ENCODE peak calls at places on chromosomes 11 and 22, in nine cellular contexts. One of them, this sample, is unnamed.

GRCh38 chr11:71120346-71120963 is 131.9 kb downstream of the SHANK2 start:
- DNase-seq in PC-3: peak; percentile 67
- DNase-seq in GM23248: no peak
- DNase-seq in MM.1S: no peak
- DNase-seq in fibroblast of lung: peak; percentile 6
- DNase-seq in neural progenitor cell: peak; percentile 84
- DNase-seq in GM12878: no peak
- DNase-seq in GM23338: peak; percentile 94
- DNase-seq in hepatocyte: peak; percentile 67
- DNase-seq in this sample: peak; percentile 48

GRCh38 chr22:50174382-50175190 is 4.1 kb downstream of the PANX2 start:
- DNase-seq in fibroblast of lung: no peak
- DNase-seq in GM23248: no peak
- DNase-seq in GM23338: no peak
- DNase-seq in hepatocyte: no peak
- DNase-seq in MM.1S: no peak
- DNase-seq in neural progenitor cell: no peak
- DNase-seq in GM12878: no peak
- DNase-seq in PC-3: no peak
- DNase-seq in this sample: no peak

GRCh38 chr11:32353884-32354283 is 81.5 kb downstream of the WT1 start:
- DNase-seq in GM23338: no peak
- DNase-seq in MM.1S: no peak
- DNase-seq in neural progenitor cell: no peak
- DNase-seq in GM12878: no peak
- DNase-seq in hepatocyte: no peak
- DNase-seq in GM23248: no peak
- DNase-seq in PC-3: no peak
- DNase-seq in fibroblast of lung: no peak
- DNase-seq in this sample: no peak

GRCh38 chr11:93225642-93226041 is 27.9 kb upstream of the SLC36A4 start:
- DNase-seq in neural progenitor cell: no peak
- DNase-seq in hepatocyte: no peak
- DNase-seq in GM23248: peak; percentile 50
- DNase-seq in MM.1S: no peak
- DNase-seq in GM23338: peak; percentile 8
- DNase-seq in fibroblast of lung: peak; percentile 58
- DNase-seq in GM12878: no peak
- DNase-seq in PC-3: peak; percentile 54
- DNase-seq in this sample: no peak

GRCh38 chr22:30027169-30027568 is 53.1 kb upstream of the HORMAD2 start:
- DNase-seq in GM12878: no peak
- DNase-seq in PC-3: peak; percentile 62
- DNase-seq in MM.1S: no peak
- DNase-seq in fibroblast of lung: no peak
- DNase-seq in neural progenitor cell: no peak
- DNase-seq in GM23338: no peak
- DNase-seq in hepatocyte: peak; percentile 25
- DNase-seq in GM23248: no peak
- DNase-seq in this sample: peak; percentile 52

GRCh38 chr11:76083563-76084451 is 122.5 kb downstream of the WNT11 start:
- DNase-seq in PC-3: peak; percentile 67
- DNase-seq in GM12878: no peak
- DNase-seq in neural progenitor cell: no peak
- DNase-seq in fibroblast of lung: peak; percentile 37
- DNase-seq in MM.1S: no peak
- DNase-seq in hepatocyte: peak; percentile 7
- DNase-seq in GM23248: peak; percentile 36
- DNase-seq in GM23338: no peak
- DNase-seq in this sample: no peak

GRCh38 chr11:8263769-8264410 is at the start of gene LMO1:
- DNase-seq in GM23248: peak; percentile 83
- DNase-seq in hepatocyte: peak; percentile 91
- DNase-seq in neural progenitor cell: peak; percentile 94
- DNase-seq in PC-3: peak; percentile 80
- DNase-seq in fibroblast of lung: peak; percentile 76
- DNase-seq in GM12878: no peak
- DNase-seq in GM23338: peak; percentile 91
- DNase-seq in MM.1S: peak; percentile 68
- DNase-seq in this sample: peak; percentile 49

GRCh38 chr11:58524232-58525036 is 16.5 kb upstream of the OR5B21 start:
- DNase-seq in GM23338: peak; percentile 92
- DNase-seq in hepatocyte: peak; percentile 89
- DNase-seq in fibroblast of lung: peak; percentile 87
- DNase-seq in GM12878: peak; percentile 39
- DNase-seq in MM.1S: peak; percentile 53
- DNase-seq in neural progenitor cell: peak; percentile 85
- DNase-seq in GM23248: peak; percentile 88
- DNase-seq in PC-3: peak; percentile 92
- DNase-seq in this sample: peak; percentile 63

GRCh38 chr11:14764899-14765527 is 121.4 kb downstream of the PDE3B start:
- DNase-seq in MM.1S: peak; percentile 94
- DNase-seq in PC-3: peak; percentile 51
- DNase-seq in neural progenitor cell: no peak
- DNase-seq in fibroblast of lung: peak; percentile 28
- DNase-seq in hepatocyte: no peak
- DNase-seq in GM23248: peak; percentile 9
- DNase-seq in GM23338: no peak
- DNase-seq in GM12878: peak; percentile 65
- DNase-seq in this sample: peak; percentile 78

GRCh38 chr11:61966673-61967176 is 709 bp downstream of the FTH1 start:
- DNase-seq in GM12878: no peak
- DNase-seq in MM.1S: peak; percentile 23
- DNase-seq in GM23338: peak; percentile 30
- DNase-seq in PC-3: peak; percentile 49
- DNase-seq in neural progenitor cell: peak; percentile 72
- DNase-seq in fibroblast of lung: no peak
- DNase-seq in GM23248: peak; percentile 72
- DNase-seq in hepatocyte: no peak
- DNase-seq in this sample: peak; percentile 66

GRCh38 chr22:50531546-50532352 is 1.9 kb upstream of the TYMP start:
- DNase-seq in fibroblast of lung: peak; percentile 58
- DNase-seq in GM23248: peak; percentile 88
- DNase-seq in neural progenitor cell: peak; percentile 76
- DNase-seq in hepatocyte: peak; percentile 77
- DNase-seq in MM.1S: no peak
- DNase-seq in GM12878: no peak
- DNase-seq in PC-3: peak; percentile 43
- DNase-seq in GM23338: peak; percentile 76
- DNase-seq in this sample: no peak

DNA sequence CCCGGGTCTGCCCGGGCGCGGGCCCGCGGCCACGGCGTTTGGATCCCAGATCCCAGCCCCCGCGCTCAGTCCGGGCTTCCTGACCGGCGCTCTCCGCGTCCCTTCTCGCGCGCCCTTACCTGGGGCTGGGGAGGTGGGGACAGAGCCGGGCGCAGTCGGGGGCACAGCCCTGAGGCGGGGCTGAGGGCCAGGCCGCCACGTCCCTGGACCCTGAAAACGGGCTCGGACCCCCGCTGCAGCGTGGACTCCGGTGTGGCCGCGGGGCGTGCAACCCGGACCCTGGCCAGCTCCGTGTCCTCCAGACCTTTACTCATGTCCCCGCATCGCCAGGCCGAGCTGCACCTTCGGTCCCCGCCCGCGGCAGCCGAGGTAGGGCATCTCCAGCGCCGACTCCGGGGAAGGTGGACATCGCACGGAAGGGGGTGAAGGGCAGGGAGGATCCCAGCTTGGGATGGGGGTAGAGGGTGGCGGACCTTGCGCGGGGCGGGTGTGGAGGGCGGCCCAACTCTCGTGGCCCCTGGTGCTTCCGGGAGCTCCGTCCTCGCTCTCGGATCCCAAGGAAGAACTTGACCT is 9.9 kb upstream of the AIFM3 start:
- DNase-seq in hepatocyte: peak; percentile 61
- DNase-seq in MM.1S: no peak
- DNase-seq in fibroblast of lung: no peak
- DNase-seq in GM23338: peak; percentile 71
- DNase-seq in GM23248: peak; percentile 67
- DNase-seq in PC-3: peak; percentile 22
- DNase-seq in neural progenitor cell: peak; percentile 42
- DNase-seq in GM12878: no peak
- DNase-seq in this sample: no peak
- TF ChIP-seq EZH2 in hepatocyte: peak; percentile 28
- TF ChIP-seq EZH2 in MM.1S: no peak
- TF ChIP-seq EZH2 in fibroblast of lung: no peak
- TF ChIP-seq EZH2 in GM23338: no peak
- TF ChIP-seq EZH2 in GM23248: no peak
- TF ChIP-seq EZH2 in PC-3: no peak
- TF ChIP-seq EZH2 in neural progenitor cell: no peak
- TF ChIP-seq EZH2 in GM12878: no peak
- TF ChIP-seq EZH2 in this sample: no peak

GRCh38 chr11:2143652-2144548 is 4.7 kb upstream of the IGF2 start:
- DNase-seq in GM12878: no peak
- DNase-seq in GM23248: no peak
- DNase-seq in hepatocyte: peak; percentile 60
- DNase-seq in MM.1S: no peak
- DNase-seq in neural progenitor cell: peak; percentile 69
- DNase-seq in fibroblast of lung: no peak
- DNase-seq in PC-3: peak; percentile 21
- DNase-seq in GM23338: peak; percentile 35
- DNase-seq in this sample: peak; percentile 40
- TF ChIP-seq EZH2 in GM12878: no peak
- TF ChIP-seq EZH2 in GM23248: peak; percentile 95
- TF ChIP-seq EZH2 in hepatocyte: no peak
- TF ChIP-seq EZH2 in MM.1S: no peak
- TF ChIP-seq EZH2 in neural progenitor cell: peak; percentile 100
- TF ChIP-seq EZH2 in fibroblast of lung: no peak
- TF ChIP-seq EZH2 in PC-3: no peak
- TF ChIP-seq EZH2 in GM23338: peak; percentile 99
- TF ChIP-seq EZH2 in this sample: peak; percentile 21

GRCh38 chr22:27551402-27551801 is 250.2 kb downstream of the MN1 start:
- DNase-seq in MM.1S: no peak
- DNase-seq in hepatocyte: no peak
- DNase-seq in PC-3: no peak
- DNase-seq in neural progenitor cell: no peak
- DNase-seq in GM23338: no peak
- DNase-seq in fibroblast of lung: no peak
- DNase-seq in GM23248: no peak
- DNase-seq in GM12878: no peak
- DNase-seq in this sample: no peak
- TF ChIP-seq EZH2 in MM.1S: no peak
- TF ChIP-seq EZH2 in hepatocyte: no peak
- TF ChIP-seq EZH2 in PC-3: no peak
- TF ChIP-seq EZH2 in neural progenitor cell: no peak
- TF ChIP-seq EZH2 in GM23338: no peak
- TF ChIP-seq EZH2 in fibroblast of lung: no peak
- TF ChIP-seq EZH2 in GM23248: no peak
- TF ChIP-seq EZH2 in GM12878: no peak
- TF ChIP-seq EZH2 in this sample: no peak

GRCh38 chr11:109704432-109704831 is 282.4 kb downstream of the C11orf87 start:
- DNase-seq in PC-3: no peak
- DNase-seq in GM23338: no peak
- DNase-seq in GM23248: no peak
- DNase-seq in hepatocyte: no peak
- DNase-seq in neural progenitor cell: no peak
- DNase-seq in MM.1S: no peak
- DNase-seq in fibroblast of lung: no peak
- DNase-seq in GM12878: no peak
- DNase-seq in this sample: no peak

GRCh38 chr11:109706940-109707339 is 284.9 kb downstream of the C11orf87 start:
- DNase-seq in MM.1S: no peak
- DNase-seq in GM23248: no peak
- DNase-seq in GM23338: no peak
- DNase-seq in GM12878: no peak
- DNase-seq in neural progenitor cell: no peak
- DNase-seq in PC-3: no peak
- DNase-seq in hepatocyte: no peak
- DNase-seq in fibroblast of lung: no peak
- DNase-seq in this sample: no peak

GRCh38 chr11:109708184-109708583 is 286.2 kb downstream of the C11orf87 start:
- DNase-seq in MM.1S: no peak
- DNase-seq in GM12878: no peak
- DNase-seq in hepatocyte: no peak
- DNase-seq in GM23248: no peak
- DNase-seq in PC-3: no peak
- DNase-seq in neural progenitor cell: peak; percentile 13
- DNase-seq in fibroblast of lung: no peak
- DNase-seq in GM23338: no peak
- DNase-seq in this sample: no peak

DNA sequence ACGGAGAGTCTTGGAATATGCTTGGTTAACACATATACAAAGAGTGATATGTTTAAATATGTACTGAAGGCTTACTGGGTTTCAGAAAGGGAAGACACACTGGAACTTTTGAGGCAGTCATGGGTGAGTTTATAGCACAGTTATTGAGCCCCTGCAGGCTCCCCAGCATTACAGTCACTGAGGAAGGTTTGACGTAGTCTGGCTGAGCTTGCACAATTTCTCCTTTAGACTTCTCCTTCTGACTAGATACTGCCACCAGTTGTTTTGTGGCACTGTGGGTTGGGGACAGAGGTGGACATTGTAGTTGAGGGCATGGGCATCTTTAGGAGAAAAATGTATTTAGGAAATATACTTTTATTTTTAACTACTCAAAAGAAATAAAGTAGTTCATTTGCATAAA is 285.4 kb downstream of the C11orf87 start:
- DNase-seq in hepatocyte: no peak
- DNase-seq in MM.1S: no peak
- DNase-seq in GM23338: no peak
- DNase-seq in PC-3: no peak
- DNase-seq in fibroblast of lung: no peak
- DNase-seq in neural progenitor cell: no peak
- DNase-seq in GM23248: no peak
- DNase-seq in GM12878: no peak
- DNase-seq in this sample: no peak
- TF ChIP-seq EZH2 in hepatocyte: no peak
- TF ChIP-seq EZH2 in MM.1S: no peak
- TF ChIP-seq EZH2 in GM23338: no peak
- TF ChIP-seq EZH2 in PC-3: no peak
- TF ChIP-seq EZH2 in fibroblast of lung: no peak
- TF ChIP-seq EZH2 in neural progenitor cell: no peak
- TF ChIP-seq EZH2 in GM23248: no peak
- TF ChIP-seq EZH2 in GM12878: no peak
- TF ChIP-seq EZH2 in this sample: no peak

GRCh38 chr22:19611590-19611989 is 87.4 kb upstream of the CLDN5 start:
- DNase-seq in fibroblast of lung: no peak
- DNase-seq in GM23248: no peak
- DNase-seq in hepatocyte: no peak
- DNase-seq in PC-3: no peak
- DNase-seq in MM.1S: no peak
- DNase-seq in GM23338: no peak
- DNase-seq in neural progenitor cell: no peak
- DNase-seq in GM12878: no peak
- DNase-seq in this sample: no peak
- TF ChIP-seq EZH2 in fibroblast of lung: no peak
- TF ChIP-seq EZH2 in GM23248: no peak
- TF ChIP-seq EZH2 in hepatocyte: no peak
- TF ChIP-seq EZH2 in PC-3: no peak
- TF ChIP-seq EZH2 in MM.1S: no peak
- TF ChIP-seq EZH2 in GM23338: no peak
- TF ChIP-seq EZH2 in neural progenitor cell: no peak
- TF ChIP-seq EZH2 in GM12878: no peak
- TF ChIP-seq EZH2 in this sample: no peak

This sample was measured in mammary epithelial cell.